ENCODE peak calls at places on chromosomes 12 and 14, in six cellular contexts. Z is heart left ventricle, A is Peyer's patch, O is tibial nerve, G is IMR-90, R is A549. V is an unnamed sample.
A peak's percentile ranks its signal among the peaks of the same experiment; 100 is the strongest.

GRCh38 chr12:130145731-130146130 is 16.5 kb upstream of the FZD10 start:
- DNase-seq in Z (no peak), A (no peak), O (no peak), G (no peak), R (no peak), V (no peak)

GRCh38 chr14:80387563-80387981 is 176.3 kb upstream of the DIO2 start:
- DNase-seq in Z (no peak), A (no peak), O (no peak), G (no peak), R (no peak), V (no peak)

GRCh38 chr12:103840399-103840880 is 594 bp downstream of the NT5DC3 start:
- DNase-seq in Z (peak; percentile 24), A (peak; percentile 55), O (no peak), G (peak; percentile 25), R (peak; percentile 40), V (no peak)

GRCh38 chr14:103653802-103654201 is 24.8 kb downstream of the KLC1 start:
- DNase-seq in Z (no peak), A (no peak), O (no peak), G (no peak), R (no peak), V (no peak)

GRCh38 chr12:45660330-45660729 is 69.2 kb upstream of the ARID2 start:
- DNase-seq in Z (peak; percentile 37), A (no peak), O (no peak), G (peak; percentile 79), R (peak; percentile 37), V (no peak)

GRCh38 chr12:169528-170360 is 44.2 kb downstream of the SLC6A12 start:
- DNase-seq in Z (peak; percentile 39), A (no peak), O (no peak), G (no peak), R (no peak), V (no peak)

GRCh38 chr12:45388545-45388944 is 172.7 kb downstream of the ANO6 start:
- DNase-seq in Z (no peak), A (no peak), O (no peak), G (peak; percentile 58), R (peak; percentile 51), V (no peak)

GRCh38 chr12:111766608-111767361 is at the start of gene ALDH2:
- DNase-seq in Z (peak; percentile 87), A (peak; percentile 86), O (peak; percentile 74), G (peak; percentile 43), R (peak; percentile 57), V (peak; percentile 74)

GRCh38 chr14:100369019-100369418 is 45.9 kb downstream of the SLC25A47 start:
- DNase-seq in Z (no peak), A (no peak), O (no peak), G (no peak), R (no peak), V (no peak)

GRCh38 chr12:64610092-64610659 is at the start of gene RASSF3:
- DNase-seq in Z (peak; percentile 84), A (peak; percentile 91), O (peak; percentile 17), G (peak; percentile 67), R (peak; percentile 71), V (no peak)

GRCh38 chr12:89140141-89140540 is 212.2 kb downstream of the DUSP6 start:
- DNase-seq in Z (no peak), A (no peak), O (no peak), G (peak; percentile 54), R (no peak), V (no peak)

GRCh38 chr12:124716208-124717141 is 147.2 kb downstream of the SCARB1 start:
- DNase-seq in Z (peak; percentile 23), A (no peak), O (no peak), G (no peak), R (no peak), V (no peak)

GRCh38 chr12:122116707-122117535 is 38.4 kb downstream of the MLXIP start:
- DNase-seq in Z (no peak), A (no peak), O (no peak), G (no peak), R (peak; percentile 42), V (no peak)

GRCh38 chr14:55789442-55789841 is 209.4 kb downstream of the KTN1 start:
- DNase-seq in Z (no peak), A (no peak), O (no peak), G (peak; percentile 44), R (no peak), V (no peak)

GRCh38 chr14:35435177-35435576 is 30.6 kb upstream of the NFKBIA start:
- DNase-seq in Z (no peak), A (no peak), O (no peak), G (peak; percentile 29), R (no peak), V (no peak)

GRCh38 chr14:95222151-95222631 is 64.9 kb upstream of the DICER1 start:
- DNase-seq in Z (no peak), A (no peak), O (peak; percentile 43), G (peak; percentile 38), R (no peak), V (no peak)

GRCh38 chr12:30840715-30841114 is 85.8 kb upstream of the TSPAN11 start:
- DNase-seq in Z (no peak), A (no peak), O (no peak), G (no peak), R (peak; percentile 14), V (no peak)

GRCh38 chr12:88063375-88063774 is 34.2 kb upstream of the C12orf50 start:
- DNase-seq in Z (no peak), A (no peak), O (no peak), G (peak; percentile 18), R (no peak), V (no peak)

GRCh38 chr12:49627752-49628360 is 4.5 kb downstream of the PRPF40B start:
- DNase-seq in Z (no peak), A (no peak), O (no peak), G (peak; percentile 49), R (no peak), V (no peak)

GRCh38 chr14:60981626-60982455 is 796 bp downstream of the SLC38A6 start:
- DNase-seq in Z (no peak), A (no peak), O (no peak), G (peak; percentile 94), R (peak; percentile 62), V (no peak)

GRCh38 chr14:51216602-51217001 is 23.4 kb upstream of the TMX1 start:
- DNase-seq in Z (no peak), A (no peak), O (no peak), G (no peak), R (no peak), V (no peak)
- TF ChIP-seq CTCF in Z (no peak), A (no peak), O (no peak), G (no peak), R (no peak), V (no peak)

GRCh38 chr12:55730447-55730820 is 1.6 kb upstream of the CD63 start:
- DNase-seq in Z (no peak), A (peak; percentile 71), O (no peak), G (no peak), R (no peak), V (no peak)

GRCh38 chr12:55729592-55730446 is 1.0 kb upstream of the CD63 start:
- DNase-seq in Z (peak; percentile 96), A (peak; percentile 93), O (peak; percentile 88), G (peak; percentile 94), R (peak; percentile 91), V (peak; percentile 84)

GRCh38 chr12:55727643-55728184 is 1.1 kb downstream of the CD63 start:
- DNase-seq in Z (peak; percentile 66), A (peak; percentile 70), O (no peak), G (peak; percentile 61), R (peak; percentile 41), V (no peak)

GRCh38 chr12:55728185-55728931 is 451 bp downstream of the CD63 start:
- DNase-seq in Z (peak; percentile 89), A (peak; percentile 83), O (peak; percentile 67), G (peak; percentile 53), R (peak; percentile 60), V (no peak)

GRCh38 chr12:55728932-55729591 is at the start of gene CD63:
- DNase-seq in Z (peak; percentile 95), A (peak; percentile 94), O (peak; percentile 90), G (peak; percentile 88), R (peak; percentile 84), V (peak; percentile 79)
- H3K4me1 ChIP-seq in Z (peaks cover 57% of the 10 kb centered on the region), A (peaks cover 20% of the 10 kb centered on the region), O (peaks cover 55% of the 10 kb centered on the region), G (peaks cover 8% of the 10 kb centered on the region), R (peaks cover 35% of the 10 kb centered on the region), V (peaks cover 13% of the 10 kb centered on the region)

GRCh38 chr12:6847676-6848075 is 3.4 kb downstream of the CDCA3 start:
- DNase-seq in Z (no peak), A (no peak), O (no peak), G (no peak), R (no peak), V (no peak)

GRCh38 chr12:6843118-6843902 is 2.6 kb downstream of the GNB3 start:
- DNase-seq in Z (no peak), A (no peak), O (no peak), G (no peak), R (no peak), V (no peak)

GRCh38 chr12:6849427-6849826 is 1.7 kb downstream of the CDCA3 start:
- DNase-seq in Z (no peak), A (no peak), O (no peak), G (no peak), R (no peak), V (no peak)

GRCh38 chr12:6845395-6845794 is 4.7 kb downstream of the GNB3 start:
- DNase-seq in Z (no peak), A (no peak), O (no peak), G (no peak), R (no peak), V (no peak)

GRCh38 chr12:6846316-6846869 is 4.7 kb downstream of the CDCA3 start:
- DNase-seq in Z (no peak), A (no peak), O (no peak), G (no peak), R (no peak), V (no peak)
- TF ChIP-seq POLR2A in Z (no peak), A (no peak), O (no peak), G (no peak), R (no peak), V (no peak)

GRCh38 chr14:106883218-106883692 is 1356.9 kb downstream of the TMEM121 start:
- DNase-seq in Z (peak; percentile 31), A (peak; percentile 58), O (no peak), G (no peak), R (peak; percentile 75), V (no peak)
- TF ChIP-seq CTCF in Z (peak; percentile 53), A (peak; percentile 19), O (no peak), G (peak; percentile 25), R (no peak), V (peak; percentile 19)

GRCh38 chr12:87025976-87026375 is 769.8 kb upstream of the MGAT4C start:
- DNase-seq in Z (no peak), A (no peak), O (no peak), G (no peak), R (no peak), V (no peak)

GRCh38 chr12:87020071-87020470 is 763.9 kb upstream of the MGAT4C start:
- DNase-seq in Z (no peak), A (no peak), O (no peak), G (no peak), R (peak; percentile 12), V (no peak)

DNA sequence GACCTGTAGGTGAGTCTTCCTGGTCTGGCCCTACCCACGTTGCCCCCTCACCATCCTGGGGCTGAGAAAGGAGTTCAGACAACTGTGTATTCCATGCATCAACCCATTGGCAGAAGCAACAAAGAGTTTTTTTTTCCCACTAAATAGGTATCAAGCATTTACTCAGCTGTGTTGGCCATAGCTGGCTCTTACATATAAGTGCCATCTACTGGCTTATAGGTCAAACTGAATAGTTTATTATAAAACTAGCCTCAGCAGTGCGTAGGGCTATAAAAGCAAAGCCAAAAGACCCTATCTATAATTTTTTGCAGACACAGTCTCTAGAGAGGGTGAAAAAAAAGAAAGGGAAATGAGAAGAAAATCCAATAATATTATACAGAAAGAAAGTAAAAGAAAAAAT is 765.2 kb upstream of the MGAT4C start:
- DNase-seq in Z (no peak), A (no peak), O (no peak), G (no peak), R (peak; percentile 10), V (no peak)
- H3K4me1 ChIP-seq in Z (no peaks in the 10 kb centered on the region), A (no peaks in the 10 kb centered on the region), O (no peaks in the 10 kb centered on the region), G (no peaks in the 10 kb centered on the region), R (no peaks in the 10 kb centered on the region), V (no peaks in the 10 kb centered on the region)

V was measured in breast epithelium.